ENCODE peak calls at places on chromosome 6, in six cellular contexts. Q is ovary, T is stomach, B is suprapubic skin, H is A549, O is upper lobe of left lung. L is an unnamed sample.

GRCh38 chr6:36840471-36841461 is 1.5 kb upstream of the CPNE5 start:
- DNase-seq in T (no peak), Q (peak; percentile 48), O (peak; percentile 81), B (no peak), H (no peak), L (peak; percentile 76)

GRCh38 chr6:166955121-166955864 is 1.1 kb downstream of the RNASET2 start:
- DNase-seq in T (peak; percentile 49), H (peak; percentile 3), Q (peak; percentile 37), B (peak; percentile 75), O (peak; percentile 61), L (peak; percentile 73)

GRCh38 chr6:5782783-5783567 is 223.8 kb downstream of the NRN1 start:
- DNase-seq in O (no peak), Q (no peak), H (no peak), T (peak; percentile 49), B (no peak), L (no peak)

GRCh38 chr6:32950010-32950409 is 2.9 kb downstream of the HLA-DMA start:
- DNase-seq in B (no peak), T (no peak), Q (no peak), O (no peak), H (no peak), L (no peak)

GRCh38 chr6:137545073-137545472 is 50.9 kb upstream of the OLIG3 start:
- DNase-seq in B (no peak), H (no peak), T (no peak), O (no peak), Q (no peak), L (no peak)

GRCh38 chr6:109290143-109290931 is 91.9 kb downstream of the CD164 start:
- DNase-seq in B (no peak), O (peak; percentile 80), H (no peak), Q (no peak), T (no peak), L (no peak)

GRCh38 chr6:107124934-107125348 is 9.6 kb upstream of the BEND3 start:
- DNase-seq in Q (no peak), B (no peak), O (no peak), T (no peak), H (no peak), L (no peak)

GRCh38 chr6:35023601-35024000 is 117.5 kb downstream of the TCP11 start:
- DNase-seq in H (no peak), T (no peak), O (no peak), B (no peak), Q (no peak), L (no peak)

GRCh38 chr6:19851273-19852089 is 14.3 kb downstream of the ID4 start:
- DNase-seq in O (no peak), H (peak; percentile 72), B (no peak), Q (no peak), T (no peak), L (no peak)

GRCh38 chr6:115796061-115796460 is 264.6 kb downstream of the FRK start:
- DNase-seq in B (no peak), Q (no peak), O (no peak), T (no peak), H (no peak), L (no peak)

GRCh38 chr6:166588691-166589333 is 2.3 kb upstream of the RAMACL start:
- DNase-seq in Q (no peak), T (no peak), H (no peak), O (no peak), B (no peak), L (no peak)

GRCh38 chr6:44202972-44203750 is 13.6 kb upstream of the MYMX start:
- DNase-seq in B (no peak), H (no peak), T (no peak), O (no peak), Q (no peak), L (no peak)

GRCh38 chr6:111862727-111863126 is 10.5 kb downstream of the FYN start:
- DNase-seq in Q (no peak), O (no peak), T (no peak), H (no peak), B (no peak), L (no peak)

GRCh38 chr6:138691595-138692057 is 81.9 kb upstream of the CCDC28A start:
- DNase-seq in H (peak; percentile 9), Q (no peak), O (no peak), T (peak; percentile 35), B (no peak), L (no peak)

GRCh38 chr6:143823463-143824006 is 19.6 kb upstream of the LTV1 start:
- DNase-seq in Q (no peak), T (no peak), B (no peak), O (no peak), H (no peak), L (no peak)

GRCh38 chr6:165081944-165082532 is 227.4 kb downstream of the C6orf118 start:
- DNase-seq in Q (no peak), T (no peak), H (no peak), O (no peak), B (no peak), L (no peak)

GRCh38 chr6:73471686-73472290 is 10.3 kb downstream of the MTO1 start:
- DNase-seq in O (no peak), T (no peak), H (no peak), B (no peak), Q (no peak), L (no peak)
- TF ChIP-seq EP300 in O (no peak), T (no peak), H (no peak), B (no peak), Q (no peak), L (no peak)

GRCh38 chr6:21999012-21999528 is 297.8 kb downstream of the PRL start:
- DNase-seq in B (no peak), Q (no peak), O (no peak), H (no peak), T (no peak), L (no peak)
- TF ChIP-seq CTCF in B (no peak), Q (no peak), O (no peak), H (no peak), T (no peak), L (no peak)

GRCh38 chr6:15082708-15083107 is 163.2 kb upstream of the JARID2 start:
- DNase-seq in B (no peak), O (no peak), T (no peak), Q (no peak), H (no peak), L (no peak)

GRCh38 chr6:15077964-15078363 is 167.9 kb upstream of the JARID2 start:
- DNase-seq in O (no peak), B (no peak), T (no peak), Q (no peak), H (no peak), L (no peak)

GRCh38 chr6:15079288-15079817 is 166.5 kb upstream of the JARID2 start:
- DNase-seq in B (no peak), Q (no peak), T (no peak), O (no peak), H (no peak), L (no peak)

GRCh38 chr6:15080895-15081294 is 165.0 kb upstream of the JARID2 start:
- DNase-seq in T (no peak), O (no peak), B (no peak), Q (no peak), H (no peak), L (no peak)

DNA sequence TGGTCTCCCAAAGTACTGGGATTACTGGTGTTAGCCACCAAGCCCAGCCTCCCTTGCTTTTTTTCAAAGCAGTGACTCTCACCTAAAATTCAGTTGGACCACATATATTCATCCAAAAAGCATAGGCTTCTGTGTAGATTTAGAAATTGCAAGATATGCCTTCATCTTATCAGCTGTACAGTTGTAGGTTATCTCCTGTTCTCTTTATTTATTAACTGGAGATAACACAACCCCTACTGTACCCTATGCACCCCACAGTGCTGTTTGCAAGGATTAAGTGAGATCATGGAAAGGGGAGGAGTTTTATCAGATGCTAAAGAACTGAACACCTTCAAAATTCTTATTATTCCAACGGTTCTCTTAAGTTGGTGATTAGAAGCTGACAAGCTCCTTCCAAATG is 164.4 kb upstream of the JARID2 start:
- DNase-seq in T (no peak), O (no peak), B (no peak), Q (no peak), H (no peak), L (no peak)
- TF ChIP-seq EP300 in T (no peak), O (no peak), B (no peak), Q (no peak), H (no peak), L (no peak)

GRCh38 chr6:1895721-1896120 is 286.0 kb downstream of the FOXC1 start:
- DNase-seq in O (no peak), Q (no peak), B (no peak), H (no peak), T (no peak), L (no peak)

GRCh38 chr6:1892716-1893115 is 283.0 kb downstream of the FOXC1 start:
- DNase-seq in O (no peak), T (no peak), Q (no peak), B (no peak), H (no peak), L (no peak)

GRCh38 chr6:1890987-1891386 is 281.3 kb downstream of the FOXC1 start:
- DNase-seq in H (no peak), B (no peak), T (no peak), O (no peak), Q (no peak), L (no peak)

GRCh38 chr6:1894954-1895353 is 285.2 kb downstream of the FOXC1 start:
- DNase-seq in Q (no peak), T (peak; percentile 77), H (no peak), B (no peak), O (no peak), L (no peak)

GRCh38 chr6:1893470-1894130 is 283.9 kb downstream of the FOXC1 start:
- DNase-seq in Q (no peak), T (no peak), O (no peak), B (no peak), H (no peak), L (no peak)
- TF ChIP-seq CTCF in Q (no peak), T (peak; percentile 29), O (no peak), B (no peak), H (peak; percentile 6), L (no peak)

DNA sequence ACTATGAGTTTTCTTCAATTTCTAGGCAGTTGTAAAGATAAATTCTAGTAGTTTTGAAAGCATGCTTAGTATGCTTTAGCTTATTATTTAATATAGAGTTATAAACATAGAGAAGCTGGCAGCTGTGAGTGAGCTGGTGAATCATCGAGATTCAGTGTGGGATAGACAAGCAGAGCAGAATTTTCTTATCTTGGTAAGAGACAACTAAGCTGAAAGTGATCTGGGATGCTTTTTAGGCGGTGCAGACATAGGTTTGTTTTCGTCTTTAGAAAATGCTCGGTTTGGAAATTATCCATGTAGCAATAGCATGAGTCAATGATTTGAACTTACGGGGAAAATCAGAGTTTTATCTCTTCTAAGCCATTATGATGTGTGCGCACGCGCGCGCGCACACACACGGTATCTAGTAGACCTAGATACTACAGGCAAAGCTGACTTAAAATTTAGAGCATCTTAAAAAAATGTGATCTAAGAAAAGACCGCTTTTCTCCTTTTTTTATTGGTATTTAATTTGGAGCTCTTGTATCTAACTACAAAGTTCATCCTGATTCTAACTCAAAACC is 128.3 kb upstream of the MAP3K7 start:
- DNase-seq in T (no peak), Q (peak; percentile 20), O (peak; percentile 44), H (no peak), B (no peak), L (no peak)
- TF ChIP-seq EP300 in T (no peak), Q (no peak), O (no peak), H (no peak), B (no peak), L (no peak)

L was measured in sigmoid colon.